ENCODE peak calls at places on chromosomes 16 and 17, in nine cellular contexts. One of them, this sample, is unnamed.

GRCh38 chr16:10983175-10983558 is 38.8 kb downstream of the CLEC16A start:
- DNase-seq in Calu3: peak
- DNase-seq in hypothalamus: no peak
- DNase-seq in activated T-helper 1 cell treated with anti-CD3 and anti-CD28 coated beads, Interleukin-2, amount 50 U/mL, for 16 hours: no peak
- DNase-seq in T-helper 1 cell: no peak
- DNase-seq in cardiac fibroblast: no peak
- DNase-seq in cardiac muscle cell: no peak
- DNase-seq in activated gamma-delta T cell treated with anti-CD3 and anti-CD28 coated beads, Interleukin-2, amount 50 U/mL, for 16 hours: no peak
- DNase-seq in WTC11: no peak
- DNase-seq in this sample: no peak

GRCh38 chr17:75774988-75775668 is 9.5 kb upstream of the UNK start:
- DNase-seq in Calu3: no peak
- DNase-seq in hypothalamus: no peak
- DNase-seq in activated T-helper 1 cell treated with anti-CD3 and anti-CD28 coated beads, Interleukin-2, amount 50 U/mL, for 16 hours: no peak
- DNase-seq in T-helper 1 cell: no peak
- DNase-seq in cardiac fibroblast: no peak
- DNase-seq in cardiac muscle cell: no peak
- DNase-seq in activated gamma-delta T cell treated with anti-CD3 and anti-CD28 coated beads, Interleukin-2, amount 50 U/mL, for 16 hours: no peak
- DNase-seq in WTC11: no peak
- DNase-seq in this sample: no peak

GRCh38 chr16:67190448-67191399 is 788 bp upstream of the EXOC3L1 start:
- DNase-seq in Calu3: no peak
- DNase-seq in hypothalamus: no peak
- DNase-seq in activated T-helper 1 cell treated with anti-CD3 and anti-CD28 coated beads, Interleukin-2, amount 50 U/mL, for 16 hours: no peak
- DNase-seq in T-helper 1 cell: no peak
- DNase-seq in cardiac fibroblast: no peak
- DNase-seq in cardiac muscle cell: no peak
- DNase-seq in activated gamma-delta T cell treated with anti-CD3 and anti-CD28 coated beads, Interleukin-2, amount 50 U/mL, for 16 hours: no peak
- DNase-seq in WTC11: no peak
- DNase-seq in this sample: no peak

GRCh38 chr16:12463961-12464360 is 339.7 kb downstream of the CPPED1 start:
- DNase-seq in Calu3: no peak
- DNase-seq in hypothalamus: no peak
- DNase-seq in activated T-helper 1 cell treated with anti-CD3 and anti-CD28 coated beads, Interleukin-2, amount 50 U/mL, for 16 hours: no peak
- DNase-seq in T-helper 1 cell: no peak
- DNase-seq in cardiac fibroblast: no peak
- DNase-seq in cardiac muscle cell: no peak
- DNase-seq in activated gamma-delta T cell treated with anti-CD3 and anti-CD28 coated beads, Interleukin-2, amount 50 U/mL, for 16 hours: no peak
- DNase-seq in WTC11: no peak
- DNase-seq in this sample: no peak

GRCh38 chr17:19631905-19632304 is 16.6 kb upstream of the ALDH3A2 start:
- DNase-seq in Calu3: no peak
- DNase-seq in hypothalamus: no peak
- DNase-seq in activated T-helper 1 cell treated with anti-CD3 and anti-CD28 coated beads, Interleukin-2, amount 50 U/mL, for 16 hours: no peak
- DNase-seq in T-helper 1 cell: no peak
- DNase-seq in cardiac fibroblast: no peak
- DNase-seq in cardiac muscle cell: no peak
- DNase-seq in activated gamma-delta T cell treated with anti-CD3 and anti-CD28 coated beads, Interleukin-2, amount 50 U/mL, for 16 hours: no peak
- DNase-seq in WTC11: no peak
- DNase-seq in this sample: no peak

GRCh38 chr16:85420501-85421337 is 192.4 kb upstream of the GSE1 start:
- DNase-seq in Calu3: peak
- DNase-seq in hypothalamus: no peak
- DNase-seq in activated T-helper 1 cell treated with anti-CD3 and anti-CD28 coated beads, Interleukin-2, amount 50 U/mL, for 16 hours: peak
- DNase-seq in T-helper 1 cell: peak
- DNase-seq in cardiac fibroblast: peak
- DNase-seq in cardiac muscle cell: peak
- DNase-seq in activated gamma-delta T cell treated with anti-CD3 and anti-CD28 coated beads, Interleukin-2, amount 50 U/mL, for 16 hours: peak
- DNase-seq in WTC11: peak
- DNase-seq in this sample: peak

GRCh38 chr17:19996502-19996901 is 12.7 kb upstream of the SPECC1 start:
- DNase-seq in Calu3: peak
- DNase-seq in hypothalamus: no peak
- DNase-seq in activated T-helper 1 cell treated with anti-CD3 and anti-CD28 coated beads, Interleukin-2, amount 50 U/mL, for 16 hours: no peak
- DNase-seq in T-helper 1 cell: no peak
- DNase-seq in cardiac fibroblast: no peak
- DNase-seq in cardiac muscle cell: no peak
- DNase-seq in activated gamma-delta T cell treated with anti-CD3 and anti-CD28 coated beads, Interleukin-2, amount 50 U/mL, for 16 hours: no peak
- DNase-seq in WTC11: peak
- DNase-seq in this sample: no peak

GRCh38 chr16:30474062-30474452 is 1.5 kb downstream of the ITGAL start:
- DNase-seq in Calu3: no peak
- DNase-seq in hypothalamus: no peak
- DNase-seq in activated T-helper 1 cell treated with anti-CD3 and anti-CD28 coated beads, Interleukin-2, amount 50 U/mL, for 16 hours: no peak
- DNase-seq in T-helper 1 cell: no peak
- DNase-seq in cardiac fibroblast: no peak
- DNase-seq in cardiac muscle cell: no peak
- DNase-seq in activated gamma-delta T cell treated with anti-CD3 and anti-CD28 coated beads, Interleukin-2, amount 50 U/mL, for 16 hours: no peak
- DNase-seq in WTC11: no peak
- DNase-seq in this sample: no peak

GRCh38 chr16:70576431-70577255 is 53.0 kb downstream of the SF3B3 start:
- DNase-seq in Calu3: no peak
- DNase-seq in hypothalamus: no peak
- DNase-seq in activated T-helper 1 cell treated with anti-CD3 and anti-CD28 coated beads, Interleukin-2, amount 50 U/mL, for 16 hours: no peak
- DNase-seq in T-helper 1 cell: no peak
- DNase-seq in cardiac fibroblast: peak
- DNase-seq in cardiac muscle cell: no peak
- DNase-seq in activated gamma-delta T cell treated with anti-CD3 and anti-CD28 coated beads, Interleukin-2, amount 50 U/mL, for 16 hours: no peak
- DNase-seq in WTC11: no peak
- DNase-seq in this sample: peak

GRCh38 chr17:78138204-78139060 is 7.8 kb upstream of the C17orf99 start:
- DNase-seq in Calu3: no peak
- DNase-seq in hypothalamus: no peak
- DNase-seq in activated T-helper 1 cell treated with anti-CD3 and anti-CD28 coated beads, Interleukin-2, amount 50 U/mL, for 16 hours: no peak
- DNase-seq in T-helper 1 cell: no peak
- DNase-seq in cardiac fibroblast: no peak
- DNase-seq in cardiac muscle cell: no peak
- DNase-seq in activated gamma-delta T cell treated with anti-CD3 and anti-CD28 coated beads, Interleukin-2, amount 50 U/mL, for 16 hours: no peak
- DNase-seq in WTC11: no peak
- DNase-seq in this sample: no peak

GRCh38 chr17:77632619-77633018 is 325.9 kb upstream of the TNRC6C start:
- DNase-seq in Calu3: no peak
- DNase-seq in hypothalamus: no peak
- DNase-seq in activated T-helper 1 cell treated with anti-CD3 and anti-CD28 coated beads, Interleukin-2, amount 50 U/mL, for 16 hours: no peak
- DNase-seq in T-helper 1 cell: no peak
- DNase-seq in cardiac fibroblast: no peak
- DNase-seq in cardiac muscle cell: no peak
- DNase-seq in activated gamma-delta T cell treated with anti-CD3 and anti-CD28 coated beads, Interleukin-2, amount 50 U/mL, for 16 hours: no peak
- DNase-seq in WTC11: no peak
- DNase-seq in this sample: no peak

GRCh38 chr17:2181206-2181983 is 122.2 kb downstream of the SMG6 start:
- DNase-seq in Calu3: no peak
- DNase-seq in hypothalamus: peak
- DNase-seq in activated T-helper 1 cell treated with anti-CD3 and anti-CD28 coated beads, Interleukin-2, amount 50 U/mL, for 16 hours: no peak
- DNase-seq in T-helper 1 cell: no peak
- DNase-seq in cardiac fibroblast: peak
- DNase-seq in cardiac muscle cell: peak
- DNase-seq in activated gamma-delta T cell treated with anti-CD3 and anti-CD28 coated beads, Interleukin-2, amount 50 U/mL, for 16 hours: no peak
- DNase-seq in WTC11: no peak
- DNase-seq in this sample: peak

GRCh38 chr17:40510328-40510648 is 8.9 kb upstream of the TNS4 start:
- DNase-seq in Calu3: peak
- DNase-seq in hypothalamus: no peak
- DNase-seq in activated T-helper 1 cell treated with anti-CD3 and anti-CD28 coated beads, Interleukin-2, amount 50 U/mL, for 16 hours: no peak
- DNase-seq in T-helper 1 cell: no peak
- DNase-seq in cardiac fibroblast: peak
- DNase-seq in cardiac muscle cell: no peak
- DNase-seq in activated gamma-delta T cell treated with anti-CD3 and anti-CD28 coated beads, Interleukin-2, amount 50 U/mL, for 16 hours: no peak
- DNase-seq in WTC11: no peak
- DNase-seq in this sample: no peak

This sample was measured in AG08395.